ENCODE peak calls at places on chromosomes 5 and 9, in seven cellular contexts. B is Panc1, L is foreskin fibroblast, O is dorsolateral prefrontal cortex, C is lower lobe of right lung, I is AG09309, P is cardiac fibroblast. M is an unnamed sample.

GRCh38 chr5:141850183-141850768 is 27.9 kb downstream of the PCDH1 start:
- DNase-seq in B (no peak), L (peak; percentile 61), O (no peak), C (no peak), I (no peak), P (peak; percentile 41), M (no peak)

GRCh38 chr5:36950586-36951457 is 74.3 kb downstream of the NIPBL start:
- DNase-seq in B (no peak), L (peak; percentile 67), O (no peak), C (no peak), I (peak; percentile 33), P (peak; percentile 73), M (peak; percentile 47)

GRCh38 chr5:104048231-104048630 is 485.6 kb upstream of the NUDT12 start:
- DNase-seq in B (no peak), L (no peak), O (no peak), C (no peak), I (no peak), P (no peak), M (no peak)

GRCh38 chr9:70563437-70564204 is 149.2 kb upstream of the KLF9 start:
- DNase-seq in B (no peak), L (peak; percentile 77), O (no peak), C (no peak), I (peak; percentile 95), P (peak; percentile 60), M (peak; percentile 76)

GRCh38 chr5:34841816-34842215 is 2.9 kb downstream of the TTC23L start:
- DNase-seq in B (no peak), L (no peak), O (no peak), C (no peak), I (no peak), P (no peak), M (no peak)

GRCh38 chr5:150263801-150264621 is 25.6 kb downstream of the CAMK2A start:
- DNase-seq in B (peak; percentile 53), L (peak; percentile 87), O (peak; percentile 55), C (no peak), I (peak; percentile 67), P (peak; percentile 89), M (peak; percentile 87)

GRCh38 chr9:111917980-111918379 is 21.4 kb downstream of the UGCG start:
- DNase-seq in B (no peak), L (no peak), O (no peak), C (no peak), I (no peak), P (no peak), M (no peak)

GRCh38 chr9:97411789-97412627 is at the start of gene TDRD7:
- DNase-seq in B (no peak), L (peak; percentile 95), O (peak; percentile 83), C (peak; percentile 92), I (peak; percentile 25), P (peak; percentile 74), M (peak; percentile 24)

GRCh38 chr5:145801195-145801594 is 33.9 kb downstream of the PRELID2 start:
- DNase-seq in B (no peak), L (no peak), O (no peak), C (no peak), I (no peak), P (peak; percentile 24), M (no peak)

GRCh38 chr9:124054671-124055212 is 43.2 kb downstream of the LHX2 start:
- DNase-seq in B (no peak), L (peak; percentile 75), O (no peak), C (no peak), I (peak; percentile 84), P (peak; percentile 88), M (peak; percentile 89)

GRCh38 chr5:97094579-97095317 is 47.7 kb downstream of the LIX1 start:
- DNase-seq in B (no peak), L (no peak), O (no peak), C (no peak), I (no peak), P (no peak), M (no peak)

GRCh38 chr9:79015951-79016350 is 555.8 kb upstream of the TLE4 start:
- DNase-seq in B (no peak), L (no peak), O (no peak), C (no peak), I (no peak), P (no peak), M (no peak)

GRCh38 chr9:136147038-136147889 is 28.6 kb upstream of the TMEM250 start:
- DNase-seq in B (no peak), L (no peak), O (no peak), C (no peak), I (no peak), P (no peak), M (no peak)

GRCh38 chr5:132420706-132421272 is 51.3 kb downstream of the SLC22A5 start:
- DNase-seq in B (no peak), L (no peak), O (no peak), C (no peak), I (no peak), P (peak; percentile 36), M (no peak)

GRCh38 chr9:91904541-91905236 is 45.3 kb downstream of the ROR2 start:
- DNase-seq in B (no peak), L (no peak), O (no peak), C (no peak), I (no peak), P (no peak), M (no peak)

GRCh38 chr9:91905237-91905650 is 44.8 kb downstream of the ROR2 start:
- DNase-seq in B (no peak), L (no peak), O (no peak), C (no peak), I (no peak), P (no peak), M (no peak)

GRCh38 chr9:91907387-91908292 is 42.4 kb downstream of the ROR2 start:
- DNase-seq in B (no peak), L (no peak), O (no peak), C (no peak), I (no peak), P (no peak), M (no peak)

GRCh38 chr9:91908293-91908623 is 41.8 kb downstream of the ROR2 start:
- DNase-seq in B (no peak), L (no peak), O (no peak), C (no peak), I (no peak), P (no peak), M (no peak)

DNA sequence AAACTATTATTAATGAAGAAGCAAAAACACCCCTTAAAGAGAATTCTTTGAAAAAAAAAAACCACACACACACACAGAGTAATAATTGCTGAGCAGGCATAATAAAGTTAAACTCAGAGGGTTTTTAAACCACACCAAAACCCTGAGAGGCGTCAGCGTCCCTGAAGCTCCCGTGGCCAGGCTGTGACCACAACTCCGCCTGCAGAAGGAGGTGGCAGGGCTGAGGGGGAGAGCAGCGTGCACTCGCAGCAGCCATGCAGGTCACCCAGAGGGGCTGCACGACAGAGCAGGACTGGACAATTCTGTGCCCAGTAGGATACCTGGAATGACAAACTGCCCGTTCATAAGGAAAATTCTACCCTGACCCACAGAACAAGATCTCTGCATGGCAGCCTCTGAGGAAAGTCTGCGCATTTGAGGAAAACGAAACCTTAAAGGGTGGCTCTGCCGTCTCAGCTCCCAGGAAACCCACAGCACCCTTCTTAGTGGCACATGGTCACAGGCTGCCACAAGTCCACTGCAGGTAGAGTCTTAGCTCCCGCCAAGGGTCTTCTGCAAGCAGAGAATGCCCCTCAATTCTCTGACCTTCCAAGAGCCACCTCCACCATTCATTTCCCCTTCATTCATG is 44.0 kb downstream of the ROR2 start:
- DNase-seq in B (no peak), L (no peak), O (no peak), C (peak; percentile 66), I (no peak), P (no peak), M (no peak)
- H3K4me3 ChIP-seq in B (peak overlapping the region; percentile 34), L (no peak overlapping the region), O (peak overlapping the region; percentile 41), C (peak overlapping the region; percentile 52), I (peak overlapping the region; percentile 36), P (no peak overlapping the region), M (peak overlapping the region; percentile 17)

DNA sequence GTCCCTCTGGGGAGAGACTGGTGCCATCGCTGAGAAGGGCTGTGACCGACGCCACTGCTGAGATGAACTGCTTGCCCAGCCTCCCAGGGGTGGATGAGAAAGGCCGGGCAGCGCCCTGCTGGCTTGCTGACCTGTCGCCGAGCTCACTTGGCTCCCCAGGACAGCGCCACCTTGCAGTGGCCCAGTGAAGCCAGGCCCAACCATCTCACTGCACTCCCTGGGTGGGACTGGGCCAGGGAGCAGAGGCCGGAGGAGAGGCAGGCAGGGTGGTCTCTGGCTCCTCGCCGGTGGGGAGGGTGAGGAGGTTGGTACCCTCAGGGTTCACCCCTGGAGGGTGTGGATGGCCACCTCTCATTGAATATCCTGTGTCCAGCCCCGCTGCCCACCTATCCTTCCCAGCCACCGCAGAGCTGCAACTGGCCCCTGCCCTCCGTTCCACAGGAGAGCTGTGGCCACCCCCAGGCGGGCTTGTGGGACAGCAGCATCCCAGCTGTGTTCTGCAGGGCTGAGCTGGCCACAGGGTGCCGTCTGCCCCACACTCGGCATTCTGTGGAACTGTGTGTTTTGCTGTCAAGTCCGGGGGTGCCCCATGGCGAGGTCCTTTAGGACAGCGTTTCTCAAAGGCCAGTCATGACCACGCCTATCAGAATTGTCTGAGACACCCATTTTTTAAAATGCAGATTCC is 41.0 kb upstream of the FCN2 start:
- DNase-seq in B (no peak), L (no peak), O (no peak), C (no peak), I (no peak), P (no peak), M (no peak)
- TF ChIP-seq CTCF in B (no peak), L (no peak), O (no peak), C (no peak), I (peak; percentile 8), P (no peak), M (peak; percentile 11)

GRCh38 chr9:105054488-105054887 is 126.5 kb upstream of the ABCA1 start:
- DNase-seq in B (no peak), L (peak; percentile 83), O (no peak), C (no peak), I (peak; percentile 45), P (peak; percentile 81), M (peak; percentile 63)
- H3K4me3 ChIP-seq in B (no peak overlapping the region), L (no peak overlapping the region), O (no peak overlapping the region), C (no peak overlapping the region), I (no peak overlapping the region), P (no peak overlapping the region), M (no peak overlapping the region)

GRCh38 chr5:61918606-61919005 is 387.4 kb upstream of the KIF2A start:
- DNase-seq in B (no peak), L (no peak), O (no peak), C (no peak), I (no peak), P (no peak), M (no peak)

GRCh38 chr5:61919920-61920319 is 386.1 kb upstream of the KIF2A start:
- DNase-seq in B (no peak), L (no peak), O (no peak), C (peak; percentile 52), I (no peak), P (no peak), M (no peak)

GRCh38 chr5:61916621-61917620 is 389.1 kb upstream of the KIF2A start:
- DNase-seq in B (no peak), L (peak; percentile 1), O (no peak), C (no peak), I (peak; percentile 7), P (no peak), M (no peak)

GRCh38 chr5:61912559-61912958 is 393.4 kb upstream of the KIF2A start:
- DNase-seq in B (no peak), L (no peak), O (no peak), C (no peak), I (no peak), P (no peak), M (no peak)

DNA sequence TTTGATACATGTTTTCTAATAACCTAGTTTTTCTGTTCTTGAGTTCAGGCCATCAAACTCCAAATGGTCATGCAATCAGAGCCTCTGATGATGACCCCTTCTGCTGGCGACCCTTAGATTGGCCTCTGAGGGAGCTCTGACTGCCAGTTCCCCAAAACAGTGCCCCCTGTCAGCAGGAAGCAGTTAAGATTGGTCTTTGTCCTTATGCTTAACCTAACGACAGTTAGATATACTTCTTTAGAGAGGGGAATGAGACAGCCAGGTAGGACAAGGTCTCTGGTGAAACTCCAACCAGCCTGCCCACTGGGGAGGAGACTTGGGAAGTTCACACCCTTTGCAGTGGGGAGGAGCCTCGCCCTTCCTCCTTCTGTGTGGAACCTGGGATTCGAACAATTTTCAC is 390.4 kb upstream of the KIF2A start:
- DNase-seq in B (no peak), L (no peak), O (no peak), C (no peak), I (no peak), P (no peak), M (no peak)
- TF ChIP-seq CTCF in B (peak; percentile 4), L (no peak), O (no peak), C (no peak), I (no peak), P (no peak), M (no peak)

M was measured in astrocyte of the cerebellum.